ENCODE peak calls at places on chromosomes 3 and 15, in nine cellular contexts. O is Panc1, X is A549, Z is HCT116, Y is GM23338, P is SK-N-SH, V is GM12878, H is K562, N is HepG2. C is an unnamed sample.

GRCh38 chr15:95609096-95609495 is 721.4 kb upstream of the NR2F2 start:
- DNase-seq in O (no peak), X (no peak), Z (no peak), Y (no peak), P (no peak), V (no peak), H (no peak), N (no peak), C (no peak)

GRCh38 chr3:67305160-67305559 is 307.1 kb downstream of the KBTBD8 start:
- DNase-seq in O (no peak), X (no peak), Z (no peak), Y (no peak), P (no peak), V (no peak), H (no peak), N (no peak), C (no peak)

GRCh38 chr3:153980252-153980590 is 141.0 kb upstream of the ARHGEF26 start:
- DNase-seq in O (no peak), X (peak), Z (no peak), Y (no peak), P (no peak), V (no peak), H (peak), N (no peak), C (no peak)

GRCh38 chr15:64856429-64857145 is 14.9 kb downstream of the PLEKHO2 start:
- DNase-seq in O (no peak), X (peak), Z (no peak), Y (no peak), P (peak), V (no peak), H (no peak), N (peak), C (no peak)

GRCh38 chr3:136644200-136644599 is 108.0 kb downstream of the STAG1 start:
- DNase-seq in O (no peak), X (no peak), Z (no peak), Y (no peak), P (peak), V (no peak), H (no peak), N (no peak), C (no peak)

GRCh38 chr3:46987485-46988401 is 8.3 kb downstream of the NBEAL2 start:
- DNase-seq in O (no peak), X (peak), Z (no peak), Y (peak), P (no peak), V (peak), H (peak), N (no peak), C (peak)

GRCh38 chr15:69723404-69724097 is 270.9 kb downstream of the RPLP1 start:
- DNase-seq in O (no peak), X (no peak), Z (no peak), Y (peak), P (peak), V (no peak), H (no peak), N (no peak), C (no peak)

GRCh38 chr15:93362203-93362602 is 273.2 kb upstream of the RGMA start:
- DNase-seq in O (no peak), X (no peak), Z (no peak), Y (peak), P (no peak), V (no peak), H (no peak), N (no peak), C (no peak)

GRCh38 chr15:92882697-92883642 is 17.2 kb upstream of the CHD2 start:
- DNase-seq in O (no peak), X (no peak), Z (no peak), Y (no peak), P (peak), V (no peak), H (no peak), N (no peak), C (peak)

GRCh38 chr15:99550077-99550476 is 15.7 kb upstream of the MEF2A start:
- DNase-seq in O (no peak), X (no peak), Z (no peak), Y (no peak), P (no peak), V (no peak), H (no peak), N (no peak), C (no peak)

GRCh38 chr15:35289029-35289617 is 204.0 kb upstream of the NANOGP8 start:
- DNase-seq in O (no peak), X (peak), Z (peak), Y (peak), P (peak), V (no peak), H (peak), N (peak), C (peak)

GRCh38 chr3:188160751-188161150 is 6.8 kb downstream of the LPP start:
- DNase-seq in O (no peak), X (no peak), Z (no peak), Y (no peak), P (no peak), V (no peak), H (no peak), N (no peak), C (no peak)

GRCh38 chr15:79378394-79379158 is 53.6 kb upstream of the MINAR1 start:
- DNase-seq in O (no peak), X (peak), Z (no peak), Y (no peak), P (no peak), V (no peak), H (peak), N (no peak), C (no peak)

GRCh38 chr3:171774516-171774915 is 35.8 kb downstream of the PLD1 start:
- DNase-seq in O (no peak), X (no peak), Z (no peak), Y (no peak), P (no peak), V (no peak), H (no peak), N (no peak), C (no peak)

GRCh38 chr15:55007561-55007960 is 189.2 kb downstream of the RSL24D1 start:
- DNase-seq in O (no peak), X (no peak), Z (no peak), Y (no peak), P (no peak), V (no peak), H (no peak), N (no peak), C (no peak)

GRCh38 chr3:186839874-186840641 is 2.5 kb upstream of the ADIPOQ start:
- DNase-seq in O (no peak), X (no peak), Z (no peak), Y (no peak), P (no peak), V (no peak), H (no peak), N (no peak), C (no peak)

GRCh38 chr3:186277268-186277909 is 84.6 kb downstream of the DGKG start:
- DNase-seq in O (no peak), X (peak), Z (peak), Y (peak), P (no peak), V (no peak), H (peak), N (peak), C (no peak)

GRCh38 chr3:130517541-130517940 is 564 bp downstream of the COL6A6 start:
- DNase-seq in O (no peak), X (peak), Z (no peak), Y (no peak), P (peak), V (no peak), H (no peak), N (no peak), C (no peak)

GRCh38 chr3:81920805-81921204 is 159.4 kb upstream of the GBE1 start:
- DNase-seq in O (no peak), X (no peak), Z (no peak), Y (no peak), P (peak), V (no peak), H (no peak), N (no peak), C (no peak)

GRCh38 chr3:168051579-168052183 is 44.0 kb downstream of the GOLIM4 start:
- DNase-seq in O (no peak), X (no peak), Z (no peak), Y (no peak), P (no peak), V (peak), H (no peak), N (no peak), C (no peak)

GRCh38 chr3:56878046-56878445 is 76.3 kb upstream of the ARHGEF3 start:
- DNase-seq in O (no peak), X (no peak), Z (no peak), Y (peak), P (no peak), V (no peak), H (no peak), N (no peak), C (no peak)

GRCh38 chr3:174826069-174826468 is 33.1 kb upstream of the NAALADL2 start:
- DNase-seq in O (no peak), X (no peak), Z (no peak), Y (no peak), P (no peak), V (no peak), H (no peak), N (no peak), C (no peak)

GRCh38 chr15:67998599-67999122 is 55.5 kb upstream of the PIAS1 start:
- DNase-seq in O (no peak), X (peak), Z (no peak), Y (no peak), P (no peak), V (no peak), H (no peak), N (no peak), C (no peak)

GRCh38 chr15:48507416-48508065 is 138.0 kb downstream of the FBN1 start:
- DNase-seq in O (peak), X (peak), Z (peak), Y (peak), P (peak), V (peak), H (peak), N (peak), C (no peak)

GRCh38 chr3:39287216-39287858 is 7.5 kb upstream of the CX3CR1 start:
- DNase-seq in O (no peak), X (peak), Z (no peak), Y (no peak), P (no peak), V (no peak), H (peak), N (no peak), C (no peak)

GRCh38 chr3:24520941-24521305 is 26.3 kb upstream of the THRB start:
- DNase-seq in O (no peak), X (no peak), Z (no peak), Y (no peak), P (no peak), V (no peak), H (no peak), N (peak), C (no peak)

GRCh38 chr15:83200162-83200561 is 7.5 kb downstream of the HDGFL3 start:
- DNase-seq in O (no peak), X (no peak), Z (no peak), Y (no peak), P (no peak), V (peak), H (no peak), N (no peak), C (no peak)

GRCh38 chr3:112752092-112752512 is 94.6 kb downstream of the CD200R1L start:
- DNase-seq in O (no peak), X (peak), Z (no peak), Y (no peak), P (no peak), V (no peak), H (no peak), N (no peak), C (no peak)

GRCh38 chr3:70973558-70973957 is 610.0 kb downstream of the FOXP1 start:
- DNase-seq in O (no peak), X (peak), Z (no peak), Y (no peak), P (no peak), V (no peak), H (no peak), N (no peak), C (no peak)

GRCh38 chr15:85047271-85047948 is 65.8 kb downstream of the PDE8A start:
- DNase-seq in O (peak), X (peak), Z (no peak), Y (peak), P (no peak), V (no peak), H (no peak), N (peak), C (no peak)

GRCh38 chr15:36914466-36914865 is 185.9 kb downstream of the MEIS2 start:
- DNase-seq in O (no peak), X (no peak), Z (no peak), Y (no peak), P (no peak), V (no peak), H (no peak), N (no peak), C (no peak)

GRCh38 chr15:92920595-92921169 is 20.6 kb downstream of the CHD2 start:
- DNase-seq in O (no peak), X (no peak), Z (no peak), Y (no peak), P (no peak), V (no peak), H (no peak), N (no peak), C (no peak)

GRCh38 chr3:60737633-60738399 is 513.4 kb downstream of the FHIT start:
- DNase-seq in O (no peak), X (no peak), Z (no peak), Y (no peak), P (no peak), V (no peak), H (no peak), N (no peak), C (no peak)

GRCh38 chr3:126678691-126679317 is 23.9 kb upstream of the TXNRD3 start:
- DNase-seq in O (no peak), X (no peak), Z (no peak), Y (peak), P (no peak), V (no peak), H (no peak), N (no peak), C (no peak)

DNA sequence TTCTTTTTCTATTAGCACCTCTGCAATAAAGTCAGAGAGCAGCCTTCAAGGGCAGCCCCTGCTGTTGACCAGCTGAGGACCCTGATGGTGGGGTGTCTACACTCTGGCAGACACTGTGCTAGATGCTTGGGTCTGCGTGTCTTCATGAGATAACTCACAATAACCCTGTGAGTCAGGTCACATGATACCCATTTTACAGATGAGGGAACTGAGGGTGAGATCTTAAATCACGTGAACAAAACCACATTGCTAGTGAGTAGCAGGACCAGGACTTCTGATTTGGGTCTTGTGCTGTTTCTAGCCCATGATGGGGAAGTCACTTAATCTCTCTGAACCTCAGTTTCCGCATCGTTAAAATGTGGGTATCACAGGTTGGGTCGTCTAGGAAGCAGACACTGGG is 118.5 kb upstream of the LIPC start:
- DNase-seq in O (no peak), X (no peak), Z (no peak), Y (no peak), P (no peak), V (no peak), H (no peak), N (no peak), C (no peak)
- TF ChIP-seq REST in O (no peak), X (no peak), Z (no peak), Y (no peak), P (no peak), V (no peak), H (no peak), N (no peak), C (no peak)

GRCh38 chr15:96771035-96771434 is 440.5 kb downstream of the NR2F2 start:
- DNase-seq in O (no peak), X (no peak), Z (no peak), Y (no peak), P (no peak), V (no peak), H (no peak), N (no peak), C (no peak)

GRCh38 chr15:96768435-96768789 is 437.9 kb downstream of the NR2F2 start:
- DNase-seq in O (no peak), X (no peak), Z (no peak), Y (no peak), P (no peak), V (no peak), H (no peak), N (no peak), C (no peak)

GRCh38 chr15:96764946-96765345 is 434.4 kb downstream of the NR2F2 start:
- DNase-seq in O (no peak), X (no peak), Z (no peak), Y (no peak), P (no peak), V (no peak), H (no peak), N (no peak), C (no peak)

GRCh38 chr15:96766387-96766786 is 435.9 kb downstream of the NR2F2 start:
- DNase-seq in O (no peak), X (no peak), Z (no peak), Y (no peak), P (no peak), V (no peak), H (no peak), N (no peak), C (peak)

GRCh38 chr15:96767703-96768434 is 437.4 kb downstream of the NR2F2 start:
- DNase-seq in O (no peak), X (no peak), Z (no peak), Y (no peak), P (no peak), V (no peak), H (no peak), N (no peak), C (no peak)
- TF ChIP-seq REST in O (no peak), X (no peak), Z (no peak), Y (no peak), P (no peak), V (no peak), H (no peak), N (no peak), C (no peak)

DNA sequence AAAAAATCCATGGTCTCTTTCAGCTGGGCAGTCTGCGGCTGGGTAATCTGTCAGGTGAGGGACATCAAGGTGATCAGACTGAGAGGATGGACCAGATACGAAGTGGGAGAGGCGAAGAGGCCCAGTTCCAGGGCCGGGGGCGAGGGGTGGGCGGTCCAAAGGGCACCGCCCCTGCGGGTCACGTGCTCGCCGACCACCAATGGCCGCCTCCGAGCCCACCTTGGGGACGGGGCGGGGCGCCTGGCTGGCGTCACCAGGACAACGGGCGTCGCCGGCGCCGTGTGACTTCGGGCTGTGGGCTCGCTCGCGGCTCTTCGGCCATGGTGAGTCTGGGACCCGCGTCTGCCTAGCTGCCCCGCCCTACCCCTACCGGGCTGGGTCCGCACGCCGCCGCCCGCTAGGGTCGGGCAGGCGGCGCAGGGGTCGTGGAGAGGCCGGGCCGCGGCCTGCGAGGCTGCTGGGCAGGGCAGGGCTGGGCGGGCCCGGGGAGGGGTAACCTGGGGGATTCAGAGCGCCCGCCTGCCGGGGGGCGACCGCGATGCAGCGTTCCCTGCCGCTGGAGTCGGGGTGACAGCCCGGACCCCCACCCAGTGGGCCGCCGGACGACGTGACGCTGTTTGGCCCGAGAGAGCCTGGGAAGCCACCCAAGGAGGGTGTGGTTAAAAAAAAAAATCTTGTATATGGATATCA is at the start of gene FBXL2:
- DNase-seq in O (no peak), X (peak), Z (peak), Y (peak), P (peak), V (no peak), H (peak), N (peak), C (no peak)
- TF ChIP-seq REST in O (no peak), X (no peak), Z (no peak), Y (no peak), P (no peak), V (no peak), H (no peak), N (no peak), C (no peak)

GRCh38 chr3:148954981-148955380 is 36.4 kb upstream of the GYG1 start:
- DNase-seq in O (no peak), X (no peak), Z (no peak), Y (no peak), P (no peak), V (no peak), H (no peak), N (no peak), C (no peak)

GRCh38 chr3:148953094-148953493 is 38.2 kb upstream of the GYG1 start:
- DNase-seq in O (no peak), X (no peak), Z (no peak), Y (no peak), P (no peak), V (no peak), H (no peak), N (no peak), C (no peak)

GRCh38 chr3:148948913-148949657 is 42.3 kb upstream of the GYG1 start:
- DNase-seq in O (no peak), X (no peak), Z (no peak), Y (no peak), P (no peak), V (no peak), H (no peak), N (no peak), C (peak)

GRCh38 chr3:148951599-148952361 is 39.6 kb upstream of the GYG1 start:
- DNase-seq in O (no peak), X (no peak), Z (no peak), Y (no peak), P (no peak), V (no peak), H (no peak), N (no peak), C (no peak)

GRCh38 chr3:148950806-148951205 is 40.5 kb upstream of the GYG1 start:
- DNase-seq in O (no peak), X (peak), Z (peak), Y (peak), P (no peak), V (no peak), H (no peak), N (peak), C (no peak)
- TF ChIP-seq REST in O (no peak), X (no peak), Z (no peak), Y (no peak), P (no peak), V (no peak), H (no peak), N (no peak), C (no peak)

GRCh38 chr3:64016941-64017620 is 6.2 kb downstream of the PSMD6 start:
- DNase-seq in O (no peak), X (no peak), Z (no peak), Y (no peak), P (no peak), V (no peak), H (no peak), N (no peak), C (no peak)
- TF ChIP-seq REST in O (no peak), X (no peak), Z (no peak), Y (no peak), P (no peak), V (no peak), H (no peak), N (no peak), C (no peak)

GRCh38 chr3:65685621-65686020 is 353.1 kb downstream of the MAGI1 start:
- DNase-seq in O (no peak), X (no peak), Z (no peak), Y (no peak), P (no peak), V (no peak), H (no peak), N (peak), C (no peak)
- TF ChIP-seq REST in O (no peak), X (no peak), Z (no peak), Y (no peak), P (no peak), V (no peak), H (no peak), N (no peak), C (no peak)

DNA sequence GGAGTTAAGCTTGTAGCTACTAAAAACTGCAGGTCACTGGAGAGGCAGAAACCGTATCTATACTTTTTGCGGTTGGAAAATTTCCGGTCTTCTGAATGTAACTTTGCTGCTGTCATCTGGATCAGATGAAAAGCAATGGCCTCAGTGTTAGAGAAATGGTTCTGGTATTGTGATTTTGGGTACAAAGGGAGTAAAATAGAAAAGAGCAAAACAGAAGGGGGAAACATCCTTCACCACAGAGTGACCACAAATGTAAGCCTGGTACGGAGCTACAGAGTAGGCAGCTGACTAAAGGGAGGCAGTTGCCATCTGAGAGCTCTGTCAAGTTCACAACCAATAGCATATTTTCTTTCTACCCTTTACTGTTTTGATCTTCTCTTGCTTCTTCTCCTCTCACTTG is 5.6 kb downstream of the CD96 start:
- DNase-seq in O (no peak), X (no peak), Z (no peak), Y (no peak), P (no peak), V (peak), H (no peak), N (no peak), C (peak)
- TF ChIP-seq REST in O (no peak), X (no peak), Z (no peak), Y (no peak), P (no peak), V (no peak), H (no peak), N (no peak), C (no peak)

GRCh38 chr15:51793521-51793920 is 35.9 kb upstream of the TMOD3 start:
- DNase-seq in O (no peak), X (no peak), Z (no peak), Y (no peak), P (no peak), V (no peak), H (no peak), N (no peak), C (no peak)
- TF ChIP-seq REST in O (no peak), X (no peak), Z (no peak), Y (no peak), P (no peak), V (no peak), H (no peak), N (no peak), C (no peak)